ENCODE peak calls at places on chromosomes 12 and 14, in eight cellular contexts. One of them, this sample, is unnamed.

GRCh38 chr14:52266179-52266578 is 1.3 kb upstream of the PTGDR start:
- DNase-seq in naive thymus-derived CD4-positive, alpha-beta T cell: no peak
- DNase-seq in coronary artery: no peak
- DNase-seq in A549: no peak
- DNase-seq in OCI-LY7: no peak
- DNase-seq in Peyer's patch: no peak
- DNase-seq in cardiac muscle cell: peak; percentile 93
- DNase-seq in lung: no peak
- DNase-seq in this sample: no peak

GRCh38 chr14:69615471-69616407 is 4.3 kb downstream of the SUSD6 start:
- DNase-seq in naive thymus-derived CD4-positive, alpha-beta T cell: peak; percentile 56
- DNase-seq in coronary artery: no peak
- DNase-seq in A549: no peak
- DNase-seq in OCI-LY7: peak; percentile 89
- DNase-seq in Peyer's patch: peak; percentile 74
- DNase-seq in cardiac muscle cell: peak; percentile 87
- DNase-seq in lung: peak; percentile 73
- DNase-seq in this sample: no peak

GRCh38 chr12:24198936-24199644 is 249.6 kb upstream of the SOX5 start:
- DNase-seq in naive thymus-derived CD4-positive, alpha-beta T cell: no peak
- DNase-seq in coronary artery: no peak
- DNase-seq in A549: no peak
- DNase-seq in OCI-LY7: no peak
- DNase-seq in Peyer's patch: no peak
- DNase-seq in cardiac muscle cell: no peak
- DNase-seq in lung: no peak
- DNase-seq in this sample: no peak

GRCh38 chr14:30798961-30799360 is 75.4 kb upstream of the COCH start:
- DNase-seq in naive thymus-derived CD4-positive, alpha-beta T cell: no peak
- DNase-seq in coronary artery: no peak
- DNase-seq in A549: no peak
- DNase-seq in OCI-LY7: no peak
- DNase-seq in Peyer's patch: no peak
- DNase-seq in cardiac muscle cell: no peak
- DNase-seq in lung: no peak
- DNase-seq in this sample: no peak

GRCh38 chr14:106224694-106224971 is 698.2 kb downstream of the TMEM121 start:
- DNase-seq in naive thymus-derived CD4-positive, alpha-beta T cell: no peak
- DNase-seq in coronary artery: no peak
- DNase-seq in A549: no peak
- DNase-seq in OCI-LY7: no peak
- DNase-seq in Peyer's patch: no peak
- DNase-seq in cardiac muscle cell: no peak
- DNase-seq in lung: no peak
- DNase-seq in this sample: no peak

GRCh38 chr12:46523446-46523845 is 150.9 kb upstream of the SLC38A2 start:
- DNase-seq in naive thymus-derived CD4-positive, alpha-beta T cell: no peak
- DNase-seq in coronary artery: no peak
- DNase-seq in A549: peak; percentile 33
- DNase-seq in OCI-LY7: no peak
- DNase-seq in Peyer's patch: no peak
- DNase-seq in cardiac muscle cell: no peak
- DNase-seq in lung: no peak
- DNase-seq in this sample: no peak

GRCh38 chr14:36585100-36585499 is 2.7 kb upstream of the NKX2-8 start:
- DNase-seq in naive thymus-derived CD4-positive, alpha-beta T cell: no peak
- DNase-seq in coronary artery: no peak
- DNase-seq in A549: no peak
- DNase-seq in OCI-LY7: no peak
- DNase-seq in Peyer's patch: no peak
- DNase-seq in cardiac muscle cell: no peak
- DNase-seq in lung: peak; percentile 58
- DNase-seq in this sample: no peak

GRCh38 chr12:108364879-108365278 is 25.8 kb upstream of the CMKLR1 start:
- DNase-seq in naive thymus-derived CD4-positive, alpha-beta T cell: no peak
- DNase-seq in coronary artery: no peak
- DNase-seq in A549: no peak
- DNase-seq in OCI-LY7: no peak
- DNase-seq in Peyer's patch: no peak
- DNase-seq in cardiac muscle cell: no peak
- DNase-seq in lung: no peak
- DNase-seq in this sample: no peak

GRCh38 chr12:3365416-3366385 is 125.3 kb upstream of the PRMT8 start:
- DNase-seq in naive thymus-derived CD4-positive, alpha-beta T cell: no peak
- DNase-seq in coronary artery: peak; percentile 64
- DNase-seq in A549: peak; percentile 21
- DNase-seq in OCI-LY7: no peak
- DNase-seq in Peyer's patch: no peak
- DNase-seq in cardiac muscle cell: peak; percentile 10
- DNase-seq in lung: no peak
- DNase-seq in this sample: no peak

GRCh38 chr12:3364226-3364625 is 126.8 kb upstream of the PRMT8 start:
- DNase-seq in naive thymus-derived CD4-positive, alpha-beta T cell: no peak
- DNase-seq in coronary artery: peak; percentile 31
- DNase-seq in A549: no peak
- DNase-seq in OCI-LY7: no peak
- DNase-seq in Peyer's patch: no peak
- DNase-seq in cardiac muscle cell: no peak
- DNase-seq in lung: no peak
- DNase-seq in this sample: no peak

GRCh38 chr12:3364661-3365264 is 126.2 kb upstream of the PRMT8 start:
- DNase-seq in naive thymus-derived CD4-positive, alpha-beta T cell: no peak
- DNase-seq in coronary artery: peak; percentile 55
- DNase-seq in A549: no peak
- DNase-seq in OCI-LY7: no peak
- DNase-seq in Peyer's patch: no peak
- DNase-seq in cardiac muscle cell: no peak
- DNase-seq in lung: no peak
- DNase-seq in this sample: no peak

GRCh38 chr12:3367750-3368444 is 123.1 kb upstream of the PRMT8 start:
- DNase-seq in naive thymus-derived CD4-positive, alpha-beta T cell: no peak
- DNase-seq in coronary artery: peak; percentile 62
- DNase-seq in A549: no peak
- DNase-seq in OCI-LY7: no peak
- DNase-seq in Peyer's patch: no peak
- DNase-seq in cardiac muscle cell: no peak
- DNase-seq in lung: no peak
- DNase-seq in this sample: no peak

DNA sequence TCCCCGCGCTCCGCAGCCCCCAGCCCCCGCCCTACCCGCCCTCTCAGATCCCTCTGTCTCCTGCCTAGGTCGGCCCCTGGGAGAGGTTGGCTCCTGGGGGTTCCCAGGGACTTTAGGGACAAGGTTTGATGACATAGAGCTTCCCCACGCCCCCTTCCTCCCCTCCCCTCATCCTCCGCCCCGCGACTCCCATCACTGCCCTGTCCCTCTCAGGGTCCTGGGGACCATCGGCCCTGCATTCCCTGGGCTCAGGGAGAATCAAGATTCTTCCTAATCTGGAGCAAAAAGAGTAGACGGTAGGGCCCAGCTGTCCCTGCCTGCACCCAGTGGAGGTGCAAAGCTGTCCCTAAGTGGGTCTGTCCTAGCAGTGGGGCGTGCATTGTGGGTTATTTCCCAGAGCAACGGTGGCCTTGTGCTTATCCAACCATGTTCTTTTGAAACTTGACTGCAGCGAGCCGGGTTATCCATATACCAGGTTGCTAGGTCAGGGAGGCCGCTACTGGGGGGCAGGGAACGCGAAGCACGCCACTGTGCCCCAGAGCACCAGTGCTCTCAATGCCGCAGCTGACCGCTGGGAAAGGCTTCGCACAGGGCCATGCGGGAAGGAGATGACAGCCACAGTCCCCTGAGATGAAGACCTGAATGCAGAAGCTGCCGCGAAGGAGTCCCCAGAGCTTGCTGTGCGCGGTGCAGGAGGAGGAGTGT is 124.4 kb upstream of the PRMT8 start:
- DNase-seq in naive thymus-derived CD4-positive, alpha-beta T cell: no peak
- DNase-seq in coronary artery: peak; percentile 33
- DNase-seq in A549: no peak
- DNase-seq in OCI-LY7: no peak
- DNase-seq in Peyer's patch: no peak
- DNase-seq in cardiac muscle cell: no peak
- DNase-seq in lung: no peak
- DNase-seq in this sample: no peak
- H3K4me3 ChIP-seq in naive thymus-derived CD4-positive, alpha-beta T cell: no peak overlapping the region
- H3K4me3 ChIP-seq in coronary artery: peak overlapping the region; percentile 71
- H3K4me3 ChIP-seq in A549: peak overlapping the region; percentile 48
- H3K4me3 ChIP-seq in OCI-LY7: no peak overlapping the region
- H3K4me3 ChIP-seq in Peyer's patch: peak overlapping the region; percentile 36
- H3K4me3 ChIP-seq in cardiac muscle cell: peak overlapping the region; percentile 45
- H3K4me3 ChIP-seq in lung: no peak overlapping the region
- H3K4me3 ChIP-seq in this sample: no peak overlapping the region

GRCh38 chr14:105030836-105031396 is 10.0 kb upstream of the CDCA4 start:
- DNase-seq in naive thymus-derived CD4-positive, alpha-beta T cell: no peak
- DNase-seq in coronary artery: no peak
- DNase-seq in A549: no peak
- DNase-seq in OCI-LY7: no peak
- DNase-seq in Peyer's patch: no peak
- DNase-seq in cardiac muscle cell: no peak
- DNase-seq in lung: no peak
- DNase-seq in this sample: no peak

GRCh38 chr14:105026789-105027563 is 6.1 kb upstream of the CDCA4 start:
- DNase-seq in naive thymus-derived CD4-positive, alpha-beta T cell: no peak
- DNase-seq in coronary artery: no peak
- DNase-seq in A549: no peak
- DNase-seq in OCI-LY7: peak; percentile 38
- DNase-seq in Peyer's patch: no peak
- DNase-seq in cardiac muscle cell: no peak
- DNase-seq in lung: no peak
- DNase-seq in this sample: peak; percentile 59

GRCh38 chr14:105029402-105029801 is 8.5 kb upstream of the CDCA4 start:
- DNase-seq in naive thymus-derived CD4-positive, alpha-beta T cell: no peak
- DNase-seq in coronary artery: no peak
- DNase-seq in A549: no peak
- DNase-seq in OCI-LY7: no peak
- DNase-seq in Peyer's patch: no peak
- DNase-seq in cardiac muscle cell: no peak
- DNase-seq in lung: no peak
- DNase-seq in this sample: no peak

GRCh38 chr14:105028251-105028927 is 7.5 kb upstream of the CDCA4 start:
- DNase-seq in naive thymus-derived CD4-positive, alpha-beta T cell: no peak
- DNase-seq in coronary artery: no peak
- DNase-seq in A549: no peak
- DNase-seq in OCI-LY7: no peak
- DNase-seq in Peyer's patch: no peak
- DNase-seq in cardiac muscle cell: no peak
- DNase-seq in lung: no peak
- DNase-seq in this sample: no peak

DNA sequence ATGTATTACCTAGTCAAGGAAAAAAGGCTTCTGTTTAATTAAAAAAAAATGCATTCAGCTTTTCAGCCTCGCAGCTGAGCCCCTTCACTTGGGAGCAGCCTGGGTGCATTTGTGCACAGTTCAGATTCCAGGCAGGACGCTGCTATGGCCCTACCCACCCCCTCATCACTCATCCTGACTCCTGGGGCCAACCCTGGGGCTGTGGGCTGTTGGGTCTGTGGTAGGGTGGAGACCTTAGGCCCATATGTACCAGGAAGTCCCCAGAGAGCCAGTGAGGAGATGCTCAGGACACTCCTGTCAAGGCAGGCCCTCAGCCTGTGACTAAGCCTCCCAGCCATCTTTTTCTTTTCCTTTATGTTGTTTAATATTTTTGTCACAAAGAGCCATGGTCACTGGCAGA is 9.3 kb upstream of the CDCA4 start:
- DNase-seq in naive thymus-derived CD4-positive, alpha-beta T cell: no peak
- DNase-seq in coronary artery: no peak
- DNase-seq in A549: no peak
- DNase-seq in OCI-LY7: no peak
- DNase-seq in Peyer's patch: no peak
- DNase-seq in cardiac muscle cell: no peak
- DNase-seq in lung: no peak
- DNase-seq in this sample: no peak
- H3K27ac ChIP-seq in naive thymus-derived CD4-positive, alpha-beta T cell: no peak overlapping the region
- H3K27ac ChIP-seq in coronary artery: no peak overlapping the region
- H3K27ac ChIP-seq in A549: no peak overlapping the region
- H3K27ac ChIP-seq in OCI-LY7: no peak overlapping the region
- H3K27ac ChIP-seq in Peyer's patch: no peak overlapping the region
- H3K27ac ChIP-seq in cardiac muscle cell: no peak overlapping the region
- H3K27ac ChIP-seq in lung: no peak overlapping the region
- H3K27ac ChIP-seq in this sample: no peak overlapping the region

DNA sequence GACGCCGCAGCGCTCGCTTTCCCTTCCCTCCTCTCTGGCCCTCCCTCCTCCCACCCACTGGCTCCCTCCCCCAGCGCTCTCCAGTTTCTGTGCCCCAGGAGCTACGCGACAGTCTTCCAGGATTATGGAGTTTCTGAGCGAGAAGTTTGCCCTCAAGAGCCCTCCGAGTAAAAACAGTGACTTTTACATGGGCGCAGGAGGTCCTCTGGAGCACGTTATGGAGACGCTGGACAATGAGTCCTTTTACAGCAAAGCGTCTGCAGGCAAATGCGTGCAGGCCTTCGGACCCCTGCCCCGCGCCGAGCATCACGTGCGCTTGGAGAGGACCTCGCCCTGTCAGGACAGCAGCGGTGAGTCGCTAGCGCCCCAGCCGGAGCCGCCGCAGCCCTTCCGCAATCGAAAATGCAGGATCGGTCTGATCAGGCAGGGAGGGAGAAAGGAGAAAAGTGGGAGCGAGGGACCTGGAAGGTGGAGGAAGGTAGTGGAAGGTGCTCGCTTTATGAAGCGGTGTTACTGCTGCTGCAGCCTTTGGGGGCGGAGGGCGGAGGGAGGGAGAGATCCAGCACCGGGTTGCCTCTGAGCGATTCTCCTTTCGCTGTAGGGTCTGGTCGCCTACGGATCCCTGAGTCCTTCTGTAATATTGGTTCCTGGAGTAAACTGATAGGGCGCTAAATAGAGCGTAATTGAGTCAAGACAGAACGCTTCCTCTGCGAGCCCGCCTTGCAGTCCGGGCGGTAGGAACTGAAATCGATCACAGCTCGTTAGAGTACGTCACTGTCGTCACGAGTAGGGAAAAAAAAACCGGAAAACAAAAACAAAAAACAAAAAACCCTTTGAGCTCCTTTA is at the start of gene ALX1:
- DNase-seq in naive thymus-derived CD4-positive, alpha-beta T cell: no peak
- DNase-seq in coronary artery: no peak
- DNase-seq in A549: peak; percentile 25
- DNase-seq in OCI-LY7: no peak
- DNase-seq in Peyer's patch: no peak
- DNase-seq in cardiac muscle cell: peak; percentile 17
- DNase-seq in lung: no peak
- DNase-seq in this sample: no peak
- H3K4me3 ChIP-seq in naive thymus-derived CD4-positive, alpha-beta T cell: no peak within 1 kb of the TSS
- H3K4me3 ChIP-seq in coronary artery: peak within 1 kb of the TSS; percentile 64
- H3K4me3 ChIP-seq in A549: peak within 1 kb of the TSS; percentile 61
- H3K4me3 ChIP-seq in OCI-LY7: no peak within 1 kb of the TSS
- H3K4me3 ChIP-seq in Peyer's patch: peak within 1 kb of the TSS; percentile 34
- H3K4me3 ChIP-seq in cardiac muscle cell: peak within 1 kb of the TSS; percentile 73
- H3K4me3 ChIP-seq in lung: peak within 1 kb of the TSS; percentile 3
- H3K4me3 ChIP-seq in this sample: peak within 1 kb of the TSS; percentile 45

DNA sequence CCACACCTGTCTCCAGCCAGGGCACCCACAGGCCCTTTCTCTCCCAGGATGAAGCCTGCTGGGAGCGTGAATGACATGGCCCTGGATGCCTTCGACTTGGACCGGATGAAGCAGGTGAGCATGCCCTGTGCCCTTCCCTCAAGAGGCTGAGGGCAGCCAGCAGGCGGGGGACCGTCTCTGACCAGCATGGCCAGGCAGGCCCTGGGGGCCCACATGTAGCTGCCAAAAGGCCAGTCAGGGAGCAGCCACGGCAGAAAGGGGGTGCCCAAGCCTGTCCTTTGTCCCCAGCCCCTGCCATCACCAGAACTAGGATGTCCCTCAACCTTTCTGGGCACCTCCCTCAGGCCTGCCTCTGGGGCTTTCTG is 18.3 kb downstream of the DEGS2 start:
- DNase-seq in naive thymus-derived CD4-positive, alpha-beta T cell: no peak
- DNase-seq in coronary artery: no peak
- DNase-seq in A549: no peak
- DNase-seq in OCI-LY7: no peak
- DNase-seq in Peyer's patch: no peak
- DNase-seq in cardiac muscle cell: no peak
- DNase-seq in lung: no peak
- DNase-seq in this sample: no peak
- H3K27ac ChIP-seq in naive thymus-derived CD4-positive, alpha-beta T cell: no peak overlapping the region
- H3K27ac ChIP-seq in coronary artery: no peak overlapping the region
- H3K27ac ChIP-seq in A549: no peak overlapping the region
- H3K27ac ChIP-seq in OCI-LY7: no peak overlapping the region
- H3K27ac ChIP-seq in Peyer's patch: peak overlapping the region; percentile 79
- H3K27ac ChIP-seq in cardiac muscle cell: no peak overlapping the region
- H3K27ac ChIP-seq in lung: peak overlapping the region; percentile 90
- H3K27ac ChIP-seq in this sample: no peak overlapping the region

This sample was measured in PC-9.